ENCODE peak calls at places on chromosome 12, in six cellular contexts. V is SK-N-SH, U is H1, M is K562, O is GM12878, Z is HepG2. N is an unnamed sample.

GRCh38 chr12:65300067-65300466 is 21.6 kb downstream of the MSRB3 start:
- DNase-seq in V (no peak), U (no peak), M (no peak), O (no peak), Z (no peak), N (no peak)

GRCh38 chr12:102169922-102170698 is 27.5 kb downstream of the PMCH start:
- DNase-seq in V (peak; percentile 24), U (no peak), M (peak; percentile 52), O (no peak), Z (peak; percentile 9), N (no peak)

GRCh38 chr12:1531160-1531653 is 63.2 kb downstream of the FBXL14 start:
- DNase-seq in V (no peak), U (no peak), M (peak; percentile 21), O (no peak), Z (no peak), N (no peak)

GRCh38 chr12:51906452-51907082 is 737 bp upstream of the ACVRL1 start:
- DNase-seq in V (peak; percentile 47), U (no peak), M (no peak), O (no peak), Z (no peak), N (no peak)

GRCh38 chr12:118418385-118419057 is 42.2 kb downstream of the SUDS3 start:
- DNase-seq in V (no peak), U (no peak), M (no peak), O (no peak), Z (peak; percentile 20), N (no peak)

GRCh38 chr12:74641262-74641661 is 103.6 kb downstream of the ATXN7L3B start:
- DNase-seq in V (no peak), U (no peak), M (no peak), O (no peak), Z (no peak), N (no peak)

GRCh38 chr12:40198601-40199000 is 26.2 kb upstream of the LRRK2 start:
- DNase-seq in V (no peak), U (no peak), M (no peak), O (no peak), Z (no peak), N (no peak)

GRCh38 chr12:53077030-53077429 is 2.2 kb downstream of the SPRYD3 start:
- DNase-seq in V (no peak), U (no peak), M (no peak), O (no peak), Z (no peak), N (no peak)

GRCh38 chr12:132148368-132149045 is 4.2 kb downstream of the NOC4L start:
- DNase-seq in V (no peak), U (no peak), M (no peak), O (no peak), Z (no peak), N (no peak)

GRCh38 chr12:132151766-132152410 is 7.6 kb downstream of the NOC4L start:
- DNase-seq in V (no peak), U (no peak), M (no peak), O (no peak), Z (no peak), N (no peak)

GRCh38 chr12:46303039-46303666 is 34.3 kb upstream of the SLC38A1 start:
- DNase-seq in V (peak; percentile 54), U (no peak), M (peak; percentile 57), O (peak; percentile 2), Z (peak; percentile 27), N (peak; percentile 41)

GRCh38 chr12:122399592-122400373 is 22.7 kb downstream of the CLIP1 start:
- DNase-seq in V (peak; percentile 66), U (no peak), M (peak; percentile 96), O (no peak), Z (peak; percentile 91), N (peak; percentile 86)

GRCh38 chr12:67714648-67715047 is 66.1 kb downstream of the DYRK2 start:
- DNase-seq in V (no peak), U (no peak), M (no peak), O (no peak), Z (no peak), N (no peak)

GRCh38 chr12:13230500-13230899 is 34.0 kb downstream of the EMP1 start:
- DNase-seq in V (no peak), U (no peak), M (no peak), O (no peak), Z (no peak), N (no peak)

GRCh38 chr12:46831335-46832083 is 5.7 kb upstream of the SLC38A4 start:
- DNase-seq in V (peak; percentile 16), U (no peak), M (no peak), O (no peak), Z (no peak), N (no peak)

GRCh38 chr12:75784591-75784990 is 247.0 kb downstream of the PHLDA1 start:
- DNase-seq in V (peak; percentile 72), U (no peak), M (no peak), O (no peak), Z (peak; percentile 73), N (peak; percentile 43)

GRCh38 chr12:50057896-50058670 is 687 bp downstream of the ASIC1 start:
- DNase-seq in V (no peak), U (no peak), M (no peak), O (no peak), Z (no peak), N (no peak)

GRCh38 chr12:107328442-107329133 is 235.2 kb upstream of the CRY1 start:
- DNase-seq in V (no peak), U (no peak), M (no peak), O (no peak), Z (no peak), N (no peak)

GRCh38 chr12:76020281-76020680 is 11.3 kb downstream of the PHLDA1 start:
- DNase-seq in V (no peak), U (no peak), M (no peak), O (peak; percentile 15), Z (no peak), N (no peak)

GRCh38 chr12:86186449-86186848 is 69.7 kb downstream of the MGAT4C start:
- DNase-seq in V (no peak), U (no peak), M (no peak), O (no peak), Z (peak; percentile 1), N (no peak)

GRCh38 chr12:3216097-3216496 is 138.9 kb downstream of the TSPAN9 start:
- DNase-seq in V (no peak), U (no peak), M (no peak), O (no peak), Z (no peak), N (no peak)

GRCh38 chr12:118874698-118875548 is 106.4 kb upstream of the SRRM4 start:
- DNase-seq in V (no peak), U (peak; percentile 65), M (peak; percentile 1), O (no peak), Z (no peak), N (no peak)

GRCh38 chr12:92759634-92760268 is 57.0 kb downstream of the PLEKHG7 start:
- DNase-seq in V (no peak), U (no peak), M (peak; percentile 32), O (no peak), Z (no peak), N (peak; percentile 35)

GRCh38 chr12:50985322-50985721 is 33.0 kb downstream of the HIGD1C start:
- DNase-seq in V (no peak), U (no peak), M (no peak), O (no peak), Z (peak; percentile 25), N (no peak)

GRCh38 chr12:6223545-6223944 is 23.3 kb downstream of the CD9 start:
- DNase-seq in V (no peak), U (no peak), M (no peak), O (no peak), Z (no peak), N (no peak)

GRCh38 chr12:98578821-98579220 is 14.7 kb upstream of the SLC25A3 start:
- DNase-seq in V (no peak), U (no peak), M (peak; percentile 78), O (no peak), Z (no peak), N (peak; percentile 12)

GRCh38 chr12:73308747-73309146 is 1036.6 kb downstream of the TRHDE start:
- DNase-seq in V (no peak), U (no peak), M (no peak), O (no peak), Z (no peak), N (no peak)

GRCh38 chr12:85951823-85952222 is 77.7 kb downstream of the NTS start:
- DNase-seq in V (peak; percentile 3), U (no peak), M (no peak), O (no peak), Z (no peak), N (no peak)

GRCh38 chr12:39990122-39991101 is 115.5 kb downstream of the SLC2A13 start:
- DNase-seq in V (peak; percentile 62), U (peak; percentile 10), M (peak; percentile 69), O (peak; percentile 9), Z (peak; percentile 28), N (no peak)

GRCh38 chr12:78146365-78146772 is 315.7 kb downstream of the NAV3 start:
- DNase-seq in V (peak; percentile 5), U (no peak), M (peak; percentile 13), O (no peak), Z (peak; percentile 15), N (peak; percentile 2)

GRCh38 chr12:78143717-78144116 is 313.0 kb downstream of the NAV3 start:
- DNase-seq in V (no peak), U (no peak), M (no peak), O (no peak), Z (no peak), N (no peak)

GRCh38 chr12:78149459-78149858 is 318.8 kb downstream of the NAV3 start:
- DNase-seq in V (peak; percentile 1), U (no peak), M (no peak), O (no peak), Z (no peak), N (no peak)
- TF ChIP-seq GABPA in V (no peak), U (no peak), M (no peak), O (no peak), Z (no peak), N (no peak)

GRCh38 chr12:45220961-45221360 is 5.1 kb downstream of the ANO6 start:
- DNase-seq in V (no peak), U (no peak), M (no peak), O (no peak), Z (no peak), N (no peak)

GRCh38 chr12:45227668-45228067 is 11.8 kb downstream of the ANO6 start:
- DNase-seq in V (peak; percentile 12), U (no peak), M (peak; percentile 63), O (no peak), Z (no peak), N (no peak)

GRCh38 chr12:45220366-45220931 is 4.6 kb downstream of the ANO6 start:
- DNase-seq in V (no peak), U (no peak), M (no peak), O (no peak), Z (no peak), N (no peak)

GRCh38 chr12:45223868-45224267 is 8.0 kb downstream of the ANO6 start:
- DNase-seq in V (no peak), U (no peak), M (no peak), O (no peak), Z (no peak), N (no peak)

GRCh38 chr12:45224311-45224710 is 8.4 kb downstream of the ANO6 start:
- DNase-seq in V (no peak), U (no peak), M (no peak), O (no peak), Z (no peak), N (no peak)
- H3K4me3 ChIP-seq in V (no peak overlapping the region), U (no peak overlapping the region), M (no peak overlapping the region), O (peak overlapping the region; percentile 47), Z (no peak overlapping the region), N (no peak overlapping the region)

GRCh38 chr12:130863298-130863697 is 8.6 kb upstream of the RAN start:
- DNase-seq in V (no peak), U (no peak), M (no peak), O (no peak), Z (peak; percentile 74), N (no peak)
- TF ChIP-seq GABPA in V (no peak), U (no peak), M (no peak), O (no peak), Z (no peak), N (no peak)

GRCh38 chr12:8837291-8837690 is 14.9 kb downstream of the A2ML1 start:
- DNase-seq in V (no peak), U (no peak), M (no peak), O (no peak), Z (no peak), N (no peak)
- H3K4me3 ChIP-seq in V (no peak overlapping the region), U (no peak overlapping the region), M (no peak overlapping the region), O (no peak overlapping the region), Z (no peak overlapping the region), N (no peak overlapping the region)